ENCODE peak calls at places on chromosome 17, in eight cellular contexts. B, G, L, S, C, Q, E and Z are unnamed samples.

GRCh38 chr17:57114085-57114673 is 29.1 kb downstream of the AKAP1 start:
- DNase-seq in B (peak; percentile 71), G (peak; percentile 52), L (peak; percentile 44), S (peak; percentile 39), C (peak; percentile 68), Q (peak; percentile 38), E (peak; percentile 53), Z (peak; percentile 66)

GRCh38 chr17:72699566-72699965 is 392.9 kb downstream of the SLC39A11 start:
- DNase-seq in B (peak; percentile 76), G (no peak), L (no peak), S (no peak), C (no peak), Q (no peak), E (no peak), Z (no peak)

GRCh38 chr17:31058958-31059357 is 35.8 kb upstream of the NF1 start:
- DNase-seq in B (no peak), G (no peak), L (no peak), S (no peak), C (no peak), Q (no peak), E (no peak), Z (no peak)

GRCh38 chr17:36652716-36653115 is 51.3 kb downstream of the MRM1 start:
- DNase-seq in B (no peak), G (no peak), L (peak; percentile 64), S (no peak), C (peak; percentile 66), Q (no peak), E (no peak), Z (no peak)

GRCh38 chr17:16926061-16926511 is 45.8 kb downstream of the TNFRSF13B start:
- DNase-seq in B (no peak), G (no peak), L (no peak), S (no peak), C (peak; percentile 5), Q (no peak), E (no peak), Z (no peak)

GRCh38 chr17:68580236-68580903 is 20.8 kb downstream of the FAM20A start:
- DNase-seq in B (no peak), G (no peak), L (no peak), S (peak; percentile 47), C (no peak), Q (peak; percentile 54), E (peak; percentile 58), Z (no peak)

GRCh38 chr17:79814966-79815835 is 18.3 kb upstream of the CBX8 start:
- DNase-seq in B (peak; percentile 80), G (no peak), L (no peak), S (peak; percentile 58), C (peak; percentile 68), Q (no peak), E (no peak), Z (peak; percentile 85)

GRCh38 chr17:57971572-57971971 is 16.4 kb upstream of the CUEDC1 start:
- DNase-seq in B (no peak), G (no peak), L (no peak), S (no peak), C (no peak), Q (no peak), E (no peak), Z (no peak)

GRCh38 chr17:69524854-69525253 is 110.4 kb downstream of the MAP2K6 start:
- DNase-seq in B (no peak), G (no peak), L (no peak), S (no peak), C (no peak), Q (no peak), E (no peak), Z (no peak)

GRCh38 chr17:65683428-65683827 is 122.0 kb upstream of the AXIN2 start:
- DNase-seq in B (no peak), G (no peak), L (no peak), S (no peak), C (no peak), Q (no peak), E (no peak), Z (no peak)

GRCh38 chr17:71080937-71081336 is 911.6 kb downstream of the KCNJ2 start:
- DNase-seq in B (no peak), G (no peak), L (no peak), S (no peak), C (no peak), Q (no peak), E (no peak), Z (no peak)

GRCh38 chr17:65071861-65072260 is 15.3 kb upstream of the GNA13 start:
- DNase-seq in B (no peak), G (no peak), L (peak; percentile 54), S (no peak), C (no peak), Q (no peak), E (no peak), Z (no peak)

GRCh38 chr17:437545-437944 is 84.9 kb upstream of the RPH3AL start:
- DNase-seq in B (no peak), G (no peak), L (no peak), S (no peak), C (no peak), Q (no peak), E (no peak), Z (no peak)

GRCh38 chr17:36749493-36749892 is 148.1 kb downstream of the MRM1 start:
- DNase-seq in B (no peak), G (no peak), L (no peak), S (no peak), C (no peak), Q (no peak), E (no peak), Z (no peak)

GRCh38 chr17:55564077-55564476 is 52.8 kb upstream of the SMIM36 start:
- DNase-seq in B (no peak), G (no peak), L (no peak), S (no peak), C (no peak), Q (peak; percentile 34), E (peak; percentile 59), Z (no peak)

GRCh38 chr17:67779098-67779672 is 46.1 kb upstream of the BPTF start:
- DNase-seq in B (peak; percentile 71), G (no peak), L (peak; percentile 18), S (peak; percentile 76), C (peak; percentile 27), Q (no peak), E (no peak), Z (peak; percentile 70)

GRCh38 chr17:73228748-73229236 is 32.9 kb downstream of the CPSF4L start:
- DNase-seq in B (peak; percentile 72), G (no peak), L (peak; percentile 83), S (peak; percentile 56), C (peak; percentile 66), Q (peak; percentile 51), E (no peak), Z (peak; percentile 85)

GRCh38 chr17:18262111-18262510 is 1.6 kb downstream of the MIEF2 start:
- DNase-seq in B (no peak), G (no peak), L (no peak), S (no peak), C (no peak), Q (no peak), E (no peak), Z (no peak)

GRCh38 chr17:78892936-78893379 is 10.0 kb downstream of the CEP295NL start:
- DNase-seq in B (no peak), G (no peak), L (no peak), S (no peak), C (no peak), Q (no peak), E (no peak), Z (no peak)

GRCh38 chr17:40530531-40530987 is 29.1 kb upstream of the TNS4 start:
- DNase-seq in B (no peak), G (no peak), L (no peak), S (no peak), C (no peak), Q (no peak), E (no peak), Z (no peak)
- H3K27ac ChIP-seq in B (no peak overlapping the region), G (no peak overlapping the region), L (no peak overlapping the region), S (no peak overlapping the region), C (no peak overlapping the region), Q (no peak overlapping the region), E (no peak overlapping the region), Z (no peak overlapping the region)

DNA sequence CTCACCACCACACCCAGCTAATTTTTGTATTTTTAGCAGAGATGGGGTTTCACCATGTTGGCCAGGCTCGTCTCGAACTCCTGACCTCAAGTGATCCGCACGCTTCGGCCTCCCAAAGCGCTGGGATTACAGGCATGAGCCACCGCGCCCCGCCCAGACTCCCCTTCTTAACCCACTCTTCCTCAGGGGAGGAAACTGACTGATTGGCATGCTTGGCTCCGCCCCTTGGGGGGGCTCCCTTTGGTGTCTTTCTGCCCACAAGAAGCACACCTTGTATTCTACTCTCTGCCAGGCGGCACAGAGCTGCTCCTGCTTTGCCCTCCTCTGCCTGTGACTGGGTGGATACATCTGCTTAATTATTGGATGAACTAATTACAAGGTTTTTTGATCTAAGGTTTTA is 4.7 kb upstream of the ASGR2 start:
- DNase-seq in B (no peak), G (no peak), L (no peak), S (no peak), C (no peak), Q (no peak), E (no peak), Z (no peak)
- H3K27me3 ChIP-seq in B (no peaks in the 10 kb centered on the region), G (no peaks in the 10 kb centered on the region), L (peaks cover under 1% of the 10 kb centered on the region), S (no peaks in the 10 kb centered on the region), C (peaks cover 5% of the 10 kb centered on the region), Q (no peaks in the 10 kb centered on the region), E (no peaks in the 10 kb centered on the region), Z (peaks cover 4% of the 10 kb centered on the region)

DNA sequence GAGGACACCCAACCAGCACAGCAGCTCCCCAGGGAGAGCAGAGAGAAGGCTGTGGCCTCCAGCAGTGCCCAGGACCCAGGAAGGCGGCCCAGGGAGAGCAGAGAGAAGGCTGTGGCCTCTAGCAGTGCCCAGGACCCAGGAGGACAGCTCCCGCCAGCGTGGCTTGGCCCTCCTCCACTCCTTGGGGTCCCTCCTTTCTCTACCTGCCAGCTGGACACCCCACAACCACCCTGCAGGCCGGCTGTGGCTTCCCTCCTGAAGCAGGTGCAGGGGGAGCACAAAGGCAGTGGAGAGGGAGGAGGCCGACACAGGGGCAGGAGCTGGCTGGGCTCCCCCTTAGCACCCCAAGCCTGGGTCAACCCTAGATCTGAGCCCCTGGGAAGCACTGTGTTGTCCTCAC is 54.1 kb upstream of the FASN start:
- DNase-seq in B (no peak), G (no peak), L (no peak), S (no peak), C (no peak), Q (no peak), E (no peak), Z (no peak)
- H3K27ac ChIP-seq in B (no peak overlapping the region), G (no peak overlapping the region), L (no peak overlapping the region), S (no peak overlapping the region), C (no peak overlapping the region), Q (no peak overlapping the region), E (no peak overlapping the region), Z (peak overlapping the region; percentile 48)

GRCh38 chr17:45783593-45784292 is 377 bp upstream of the CRHR1 start:
- DNase-seq in B (peak; percentile 72), G (no peak), L (no peak), S (no peak), C (no peak), Q (peak; percentile 66), E (no peak), Z (no peak)

GRCh38 chr17:45784583-45785372 is 658 bp downstream of the CRHR1 start:
- DNase-seq in B (peak; percentile 61), G (peak; percentile 7), L (peak; percentile 40), S (peak; percentile 54), C (no peak), Q (no peak), E (no peak), Z (peak; percentile 57)

GRCh38 chr17:45785373-45786193 is 1.5 kb downstream of the CRHR1 start:
- DNase-seq in B (no peak), G (no peak), L (no peak), S (no peak), C (no peak), Q (no peak), E (no peak), Z (no peak)

GRCh38 chr17:45782889-45783592 is 1.1 kb upstream of the CRHR1 start:
- DNase-seq in B (peak; percentile 60), G (peak; percentile 20), L (peak; percentile 9), S (no peak), C (no peak), Q (peak; percentile 17), E (no peak), Z (peak; percentile 37)

GRCh38 chr17:45784293-45784582 is at the start of gene CRHR1:
- DNase-seq in B (no peak), G (no peak), L (no peak), S (no peak), C (no peak), Q (no peak), E (no peak), Z (no peak)
- H3K27me3 ChIP-seq in B (no peaks in the 10 kb centered on the region), G (peaks cover 75% of the 10 kb centered on the region), L (peaks cover 19% of the 10 kb centered on the region), S (peaks cover 18% of the 10 kb centered on the region), C (peaks cover 92% of the 10 kb centered on the region), Q (no peaks in the 10 kb centered on the region), E (no peaks in the 10 kb centered on the region), Z (no peaks in the 10 kb centered on the region)